ENCODE peak calls at places on chromosomes 3 and 15, in five cellular contexts. K is CD8-positive, alpha-beta T cell; U is endothelial cell of umbilical vein; X is heart right ventricle; I is hepatocyte. T is an unnamed sample.

GRCh38 chr3:116020495-116020894 is 397.2 kb downstream of the GAP43 start:
- DNase-seq in I (no peak), K (no peak), U (no peak), X (no peak), T (no peak)

GRCh38 chr3:16140116-16140893 is 34.2 kb upstream of the GALNT15 start:
- DNase-seq in U (peak; percentile 91), I (peak; percentile 21), K (no peak), X (peak; percentile 25), T (no peak)

GRCh38 chr15:35546581-35547381 is 816 bp upstream of the DPH6 start:
- DNase-seq in K (no peak), U (no peak), X (no peak), I (no peak), T (no peak)

GRCh38 chr3:38131621-38132369 is 5.1 kb downstream of the ACAA1 start:
- DNase-seq in X (no peak), I (peak; percentile 44), U (peak; percentile 51), K (no peak), T (no peak)

GRCh38 chr3:1552831-1553230 is 460.0 kb downstream of the CNTN6 start:
- DNase-seq in U (no peak), I (no peak), K (no peak), X (no peak), T (no peak)

GRCh38 chr3:17686613-17687012 is 55.8 kb downstream of the TBC1D5 start:
- DNase-seq in I (no peak), U (no peak), K (no peak), X (no peak), T (no peak)

GRCh38 chr3:155441506-155441905 is 148.0 kb upstream of the STRIT1 start:
- DNase-seq in X (no peak), K (no peak), U (no peak), I (no peak), T (no peak)

GRCh38 chr3:69761896-69762789 is 22.9 kb downstream of the MITF start:
- DNase-seq in K (no peak), X (no peak), I (no peak), U (no peak), T (no peak)

GRCh38 chr3:52754373-52754772 is 16.4 kb downstream of the NEK4 start:
- DNase-seq in U (no peak), X (no peak), K (no peak), I (no peak), T (no peak)

DNA sequence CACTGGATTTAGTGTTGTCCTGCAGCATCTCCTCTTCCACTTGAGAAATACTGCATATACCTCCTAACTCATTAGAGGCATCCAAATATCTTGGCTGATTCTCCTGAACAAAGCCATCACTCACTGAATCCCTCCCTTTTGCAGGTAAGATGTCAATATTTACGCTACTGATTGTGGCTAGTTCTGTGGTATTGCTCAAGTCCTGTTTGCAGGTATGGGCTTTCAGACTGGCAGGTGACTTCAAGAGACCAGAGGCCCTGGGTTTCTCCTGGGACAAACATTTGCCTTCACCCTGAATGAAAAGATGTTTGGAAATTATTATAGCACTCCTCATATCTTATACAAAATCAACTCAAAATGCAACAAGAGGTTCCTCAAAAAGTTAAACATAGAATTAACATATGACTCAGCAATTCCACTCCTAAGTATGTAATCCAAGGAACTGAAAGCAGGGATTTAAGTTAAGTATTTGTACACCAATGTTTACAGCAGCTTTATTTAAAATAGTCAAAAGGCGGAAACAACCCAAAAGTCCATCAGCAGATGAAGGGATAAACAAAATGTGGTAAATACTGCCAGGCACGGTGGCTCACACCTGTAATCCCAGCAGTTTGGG is 18.6 kb downstream of the NEK4 start:
- DNase-seq in I (no peak), U (no peak), K (no peak), X (no peak), T (no peak)
- H3K27ac ChIP-seq in I (peak overlapping the region; percentile 7), U (no peak overlapping the region), K (no peak overlapping the region), X (no peak overlapping the region), T (no peak overlapping the region)

GRCh38 chr3:14457999-14458398 is 55.6 kb downstream of the SLC6A6 start:
- DNase-seq in I (no peak), K (no peak), U (no peak), X (no peak), T (no peak)
- H3K27ac ChIP-seq in I (no peak overlapping the region), K (no peak overlapping the region), U (no peak overlapping the region), X (no peak overlapping the region), T (no peak overlapping the region)

GRCh38 chr3:110420158-110420641 is 651.4 kb upstream of the NECTIN3 start:
- DNase-seq in K (no peak), U (peak; percentile 94), X (no peak), I (no peak), T (no peak)
- H3K27ac ChIP-seq in K (no peak overlapping the region), U (peak overlapping the region; percentile 92), X (no peak overlapping the region), I (no peak overlapping the region), T (no peak overlapping the region)

GRCh38 chr3:41507336-41508062 is 308.2 kb downstream of the CTNNB1 start:
- DNase-seq in X (no peak), I (no peak), K (no peak), U (no peak), T (no peak)
- H3K27ac ChIP-seq in X (no peak overlapping the region), I (no peak overlapping the region), K (no peak overlapping the region), U (no peak overlapping the region), T (peak overlapping the region; percentile 78)

GRCh38 chr3:129656659-129657247 is 50.3 kb upstream of the PLXND1 start:
- DNase-seq in X (no peak), K (no peak), U (peak; percentile 48), I (no peak), T (no peak)
- H3K27ac ChIP-seq in X (peak overlapping the region; percentile 19), K (no peak overlapping the region), U (peak overlapping the region; percentile 59), I (peak overlapping the region; percentile 6), T (no peak overlapping the region)

GRCh38 chr3:72258366-72258765 is 473.4 kb upstream of the PROK2 start:
- DNase-seq in U (no peak), I (no peak), X (no peak), K (no peak), T (no peak)
- H3K27ac ChIP-seq in U (no peak overlapping the region), I (no peak overlapping the region), X (no peak overlapping the region), K (no peak overlapping the region), T (no peak overlapping the region)

GRCh38 chr3:71430941-71431552 is 152.5 kb downstream of the FOXP1 start:
- DNase-seq in U (no peak), K (no peak), X (no peak), I (no peak), T (no peak)
- H3K27ac ChIP-seq in U (no peak overlapping the region), K (peak overlapping the region; percentile 6), X (no peak overlapping the region), I (no peak overlapping the region), T (peak overlapping the region; percentile 53)

GRCh38 chr3:114376091-114376490 is 82.3 kb downstream of the TIGIT start:
- DNase-seq in X (no peak), K (no peak), I (no peak), U (no peak), T (no peak)
- H3K27ac ChIP-seq in X (no peak overlapping the region), K (no peak overlapping the region), I (no peak overlapping the region), U (no peak overlapping the region), T (no peak overlapping the region)

T was measured in esophagus squamous epithelium.